ENCODE peak calls at places on chromosome 3, in four cellular contexts. F, Q, N and K are unnamed samples.
A peak's percentile ranks its signal among the peaks of the same experiment; 100 is the strongest.

GRCh38 chr3:32817561-32818430 is at the start of gene TRIM71:
- DNase-seq in Q (no peak), F (no peak), N (no peak), K (peak; percentile 55)

GRCh38 chr3:52291508-52292181 is 4.0 kb downstream of the GLYCTK start:
- DNase-seq in Q (no peak), F (peak; percentile 76), N (no peak), K (peak; percentile 84)

GRCh38 chr3:117036259-117036799 is 326.8 kb downstream of the TUSC7 start:
- DNase-seq in F (no peak), Q (peak; percentile 41), N (peak; percentile 10), K (no peak)

GRCh38 chr3:20041197-20041780 is 1.0 kb downstream of the KAT2B start:
- DNase-seq in F (peak; percentile 71), Q (peak; percentile 89), N (no peak), K (peak; percentile 73)

GRCh38 chr3:51675201-51675611 is 4.2 kb downstream of the TEX264 start:
- DNase-seq in Q (no peak), F (no peak), N (peak; percentile 25), K (no peak)

GRCh38 chr3:120457827-120458226 is 7.0 kb upstream of the FSTL1 start:
- DNase-seq in N (no peak), Q (no peak), F (no peak), K (no peak)

GRCh38 chr3:20096135-20096685 is 56.0 kb downstream of the KAT2B start:
- DNase-seq in F (no peak), N (peak; percentile 24), Q (no peak), K (no peak)

GRCh38 chr3:154818676-154819255 is 261.4 kb upstream of the MME start:
- DNase-seq in Q (no peak), N (peak; percentile 33), F (no peak), K (no peak)

GRCh38 chr3:189132125-189132744 is 39.5 kb upstream of the TPRG1 start:
- DNase-seq in F (peak; percentile 28), Q (peak; percentile 35), N (peak; percentile 62), K (peak; percentile 37)

GRCh38 chr3:177832862-177833261 is 635.6 kb upstream of the TBL1XR1 start:
- DNase-seq in N (no peak), Q (no peak), F (no peak), K (no peak)

GRCh38 chr3:190026154-190026553 is 94.5 kb downstream of the P3H2 start:
- DNase-seq in Q (no peak), F (no peak), N (no peak), K (no peak)

GRCh38 chr3:178420033-178420432 is 116.2 kb upstream of the KCNMB2 start:
- DNase-seq in F (no peak), N (no peak), Q (no peak), K (no peak)

GRCh38 chr3:49609815-49610214 is 55.5 kb downstream of the BSN start:
- DNase-seq in F (no peak), N (no peak), Q (no peak), K (no peak)

GRCh38 chr3:10553586-10554235 is 48.3 kb upstream of the ATP2B2 start:
- DNase-seq in F (no peak), N (no peak), Q (no peak), K (no peak)

GRCh38 chr3:118587037-118587741 is 447.5 kb downstream of the IGSF11 start:
- DNase-seq in F (no peak), Q (no peak), N (no peak), K (no peak)

GRCh38 chr3:155556531-155556930 is 188.3 kb downstream of the PLCH1 start:
- DNase-seq in F (no peak), N (no peak), Q (no peak), K (no peak)

GRCh38 chr3:55488398-55489055 is 1.4 kb upstream of the WNT5A start:
- DNase-seq in N (peak; percentile 80), Q (peak; percentile 71), F (peak; percentile 76), K (peak; percentile 84)

GRCh38 chr3:172562881-172563835 is 39.9 kb upstream of the TNFSF10 start:
- DNase-seq in Q (no peak), N (peak; percentile 94), F (no peak), K (no peak)

GRCh38 chr3:16821053-16821452 is 63.7 kb upstream of the PLCL2 start:
- DNase-seq in Q (no peak), N (no peak), F (no peak), K (no peak)

GRCh38 chr3:129626744-129627349 is 20.4 kb upstream of the PLXND1 start:
- DNase-seq in F (peak; percentile 97), Q (peak; percentile 93), N (no peak), K (peak; percentile 98)

GRCh38 chr3:111763968-111764367 is 95.1 kb upstream of the PHLDB2 start:
- DNase-seq in N (peak; percentile 27), Q (no peak), F (no peak), K (no peak)

GRCh38 chr3:28322464-28322863 is 26.1 kb upstream of the ZCWPW2 start:
- DNase-seq in F (no peak), Q (no peak), N (no peak), K (no peak)

GRCh38 chr3:160163259-160163878 is 61.9 kb upstream of the C3orf80 start:
- DNase-seq in N (no peak), Q (no peak), F (peak; percentile 27), K (peak; percentile 40)

GRCh38 chr3:193240436-193240849 is 579 bp upstream of the PLAAT1 start:
- DNase-seq in Q (no peak), F (no peak), N (no peak), K (no peak)

GRCh38 chr3:79597719-79598118 is 170.1 kb downstream of the ROBO1 start:
- DNase-seq in N (no peak), F (no peak), Q (no peak), K (no peak)

GRCh38 chr3:43153189-43154083 is 47.6 kb upstream of the POMGNT2 start:
- DNase-seq in Q (peak; percentile 72), N (no peak), F (no peak), K (no peak)

GRCh38 chr3:123760817-123761216 is 123.3 kb downstream of the MYLK start:
- DNase-seq in Q (no peak), F (no peak), N (no peak), K (no peak)

GRCh38 chr3:114179575-114179974 is 723 bp upstream of the DRD3 start:
- DNase-seq in N (peak; percentile 4), F (no peak), Q (no peak), K (no peak)

GRCh38 chr3:150710097-150710496 is 6.4 kb upstream of the ERICH6 start:
- DNase-seq in N (no peak), F (no peak), Q (no peak), K (no peak)

GRCh38 chr3:126402666-126403302 is 8.1 kb downstream of the CFAP100 start:
- DNase-seq in N (no peak), F (no peak), Q (no peak), K (no peak)

GRCh38 chr3:127656906-127657305 is 15.8 kb upstream of the ABTB1 start:
- DNase-seq in Q (no peak), F (no peak), N (no peak), K (no peak)

GRCh38 chr3:133881492-133881891 is 14.2 kb downstream of the RAB6B start:
- DNase-seq in N (no peak), Q (no peak), F (no peak), K (no peak)

GRCh38 chr3:108447096-108447847 is 63.1 kb downstream of the MYH15 start:
- DNase-seq in N (no peak), Q (no peak), F (no peak), K (no peak)

GRCh38 chr3:130470132-130470531 is 46.8 kb upstream of the COL6A6 start:
- DNase-seq in Q (no peak), F (no peak), N (no peak), K (no peak)

GRCh38 chr3:197408177-197408957 is 110.0 kb upstream of the DLG1 start:
- DNase-seq in Q (no peak), N (no peak), F (no peak), K (no peak)

GRCh38 chr3:102057781-102058421 is 208.6 kb downstream of the NFKBIZ start:
- DNase-seq in F (peak; percentile 67), Q (no peak), N (no peak), K (peak; percentile 55)

GRCh38 chr3:45914362-45915077 is 28.2 kb downstream of the CCR9 start:
- DNase-seq in Q (no peak), F (no peak), N (no peak), K (no peak)
- TF ChIP-seq CTCF in Q (no peak), F (no peak), N (no peak), K (no peak)

GRCh38 chr3:191390580-191390979 is 60.3 kb upstream of the UTS2B start:
- DNase-seq in Q (no peak), F (no peak), N (no peak), K (no peak)
- TF ChIP-seq CTCF in Q (no peak), F (no peak), N (no peak), K (no peak)

GRCh38 chr3:45180051-45180450 is 33.9 kb upstream of the CDCP1 start:
- DNase-seq in F (no peak), N (no peak), Q (no peak), K (no peak)

GRCh38 chr3:45180899-45181298 is 34.7 kb upstream of the CDCP1 start:
- DNase-seq in N (no peak), Q (no peak), F (no peak), K (no peak)

GRCh38 chr3:45179163-45179562 is 33.0 kb upstream of the CDCP1 start:
- DNase-seq in N (no peak), F (no peak), Q (no peak), K (no peak)

GRCh38 chr3:45176912-45177311 is 30.7 kb upstream of the CDCP1 start:
- DNase-seq in N (no peak), Q (no peak), F (no peak), K (no peak)

GRCh38 chr3:45178131-45179023 is 32.2 kb upstream of the CDCP1 start:
- DNase-seq in N (no peak), Q (no peak), F (no peak), K (no peak)
- TF ChIP-seq CTCF in N (no peak), Q (no peak), F (no peak), K (no peak)

DNA sequence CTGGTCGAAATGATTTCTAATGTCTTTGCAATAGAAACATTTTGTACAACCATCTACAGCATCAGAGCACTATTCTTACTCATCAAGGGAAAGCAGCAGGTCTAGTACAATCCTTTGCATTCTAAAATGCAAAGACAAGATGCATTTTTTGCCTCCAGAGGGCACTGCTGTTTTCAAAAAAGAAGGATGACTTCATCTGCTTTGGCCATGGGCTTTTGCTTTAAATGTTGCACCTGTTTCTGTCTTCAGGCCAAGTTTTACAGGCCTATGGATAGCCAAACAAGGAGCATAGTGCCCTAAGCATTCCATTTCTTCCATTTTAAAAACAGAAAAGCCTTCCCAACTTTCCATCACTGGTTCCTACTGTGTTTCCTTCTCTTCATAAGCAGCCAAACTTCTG is 3.4 kb downstream of the PARP9 start:
- DNase-seq in F (peak; percentile 77), N (no peak), Q (peak; percentile 47), K (peak; percentile 77)
- TF ChIP-seq CTCF in F (peak; percentile 69), N (peak; percentile 68), Q (peak; percentile 52), K (peak; percentile 48)

GRCh38 chr3:183592820-183593219 is 37.3 kb upstream of the KLHL6 start:
- DNase-seq in F (no peak), N (no peak), Q (no peak), K (no peak)

GRCh38 chr3:183590442-183590841 is 34.9 kb upstream of the KLHL6 start:
- DNase-seq in Q (no peak), F (no peak), N (no peak), K (no peak)

GRCh38 chr3:183594636-183595035 is 39.1 kb upstream of the KLHL6 start:
- DNase-seq in Q (no peak), N (no peak), F (no peak), K (no peak)

GRCh38 chr3:183587337-183587736 is 31.8 kb upstream of the KLHL6 start:
- DNase-seq in F (no peak), Q (no peak), N (no peak), K (no peak)

GRCh38 chr3:183591881-183592521 is 36.5 kb upstream of the KLHL6 start:
- DNase-seq in N (no peak), Q (no peak), F (peak; percentile 69), K (peak; percentile 64)
- TF ChIP-seq CTCF in N (peak; percentile 14), Q (peak; percentile 7), F (peak; percentile 24), K (peak; percentile 24)

GRCh38 chr3:97439373-97439772 is 325.2 kb upstream of the ARL6 start:
- DNase-seq in N (no peak), F (no peak), Q (no peak), K (no peak)
- TF ChIP-seq CTCF in N (no peak), F (no peak), Q (no peak), K (no peak)